ENCODE peak calls at places on chromosomes 11 and 22, in eight cellular contexts. B, T, A, I, R, Y, M and X are unnamed samples.

GRCh38 chr11:114275295-114275694 is 20.9 kb upstream of the NNMT start:
- DNase-seq in I (no peak), M (no peak), B (no peak), T (no peak), Y (no peak), R (no peak), A (no peak), X (no peak)

GRCh38 chr22:39129746-39130145 is 22.7 kb downstream of the CBX7 start:
- DNase-seq in M (no peak), R (no peak), I (no peak), T (no peak), A (no peak), Y (no peak), B (no peak), X (no peak)

GRCh38 chr11:68690671-68691401 is 6.5 kb downstream of the GAL start:
- DNase-seq in A (no peak), B (no peak), M (no peak), Y (no peak), R (no peak), I (no peak), T (no peak), X (no peak)

GRCh38 chr11:60762851-60763691 is 6.4 kb downstream of the MS4A15 start:
- DNase-seq in A (no peak), M (no peak), B (no peak), R (no peak), Y (no peak), I (no peak), T (no peak), X (no peak)

GRCh38 chr11:126585388-126586302 is 230.2 kb downstream of the ST3GAL4 start:
- DNase-seq in A (no peak), Y (no peak), I (peak), M (peak), T (peak), R (no peak), B (peak), X (peak)

GRCh38 chr11:35267504-35267903 is 128.5 kb downstream of the CD44 start:
- DNase-seq in Y (no peak), I (no peak), M (peak), T (no peak), R (no peak), A (no peak), B (no peak), X (no peak)

GRCh38 chr11:20353829-20354434 is 9.6 kb upstream of the HTATIP2 start:
- DNase-seq in M (no peak), R (no peak), I (peak), Y (peak), T (peak), A (no peak), B (no peak), X (no peak)

GRCh38 chr11:69308531-69308930 is 14.6 kb downstream of the MYEOV start:
- DNase-seq in M (no peak), B (no peak), I (no peak), Y (no peak), R (no peak), A (no peak), T (no peak), X (no peak)

GRCh38 chr11:30128269-30128932 is 102.4 kb upstream of the FSHB start:
- DNase-seq in I (peak), M (peak), T (peak), A (no peak), Y (no peak), B (no peak), R (no peak), X (no peak)

GRCh38 chr11:128421577-128421976 is 165.8 kb downstream of the ETS1 start:
- DNase-seq in M (peak), A (no peak), T (no peak), B (no peak), I (no peak), R (no peak), Y (no peak), X (no peak)

GRCh38 chr11:94924074-94925031 is 49.0 kb downstream of the CWC15 start:
- DNase-seq in M (no peak), B (no peak), A (no peak), I (no peak), Y (no peak), T (no peak), R (no peak), X (no peak)

GRCh38 chr11:128776088-128776433 is 82.2 kb downstream of the FLI1 start:
- DNase-seq in M (no peak), R (no peak), I (no peak), B (no peak), T (no peak), Y (peak), A (no peak), X (no peak)

GRCh38 chr11:115578275-115578674 is 74.1 kb upstream of the CADM1 start:
- DNase-seq in M (no peak), B (no peak), I (no peak), Y (no peak), R (no peak), A (no peak), T (no peak), X (no peak)